ENCODE peak calls at places on chromosomes 13 and 19, in four cellular contexts. P is K562, O is HepG2, A is GM12878. I is an unnamed sample.
A peak's percentile ranks its signal among the peaks of the same experiment; 100 is the strongest.

GRCh38 chr19:39970424-39970673 is 616 bp upstream of the PSMC4 start:
- DNase-seq in P (no peak), O (no peak), A (peak; percentile 24), I (no peak)

GRCh38 chr13:70523622-70524021 is 415.4 kb upstream of the KLHL1 start:
- DNase-seq in P (no peak), O (no peak), A (no peak), I (no peak)

GRCh38 chr13:99542788-99543406 is 41.6 kb downstream of the TM9SF2 start:
- DNase-seq in P (no peak), O (no peak), A (peak; percentile 92), I (no peak)

GRCh38 chr13:100244431-100244830 is 155.5 kb downstream of the PCCA start:
- DNase-seq in P (no peak), O (no peak), A (no peak), I (no peak)

GRCh38 chr13:99033814-99034213 is 56.0 kb upstream of the DOCK9 start:
- DNase-seq in P (no peak), O (peak; percentile 21), A (no peak), I (peak; percentile 23)

GRCh38 chr13:79435549-79435948 is 29.5 kb upstream of the RBM26 start:
- DNase-seq in P (no peak), O (no peak), A (no peak), I (no peak)

GRCh38 chr19:1616396-1616795 is 11.1 kb upstream of the UQCR11 start:
- DNase-seq in P (no peak), O (no peak), A (no peak), I (no peak)

GRCh38 chr13:107807306-107808073 is 407.8 kb downstream of the LIG4 start:
- DNase-seq in P (no peak), O (no peak), A (no peak), I (no peak)

GRCh38 chr19:45050036-45050435 is 11.2 kb downstream of the CLASRP start:
- DNase-seq in P (no peak), O (no peak), A (no peak), I (no peak)

GRCh38 chr13:100646871-100647270 is 27.7 kb downstream of the TMTC4 start:
- DNase-seq in P (no peak), O (no peak), A (no peak), I (no peak)

GRCh38 chr19:12555456-12555930 is 4.2 kb upstream of the ZNF564 start:
- DNase-seq in P (no peak), O (no peak), A (no peak), I (no peak)

GRCh38 chr13:96860829-96861228 is 133.4 kb downstream of the OXGR1 start:
- DNase-seq in P (no peak), O (no peak), A (no peak), I (no peak)

GRCh38 chr19:1613808-1614570 is 8.7 kb upstream of the UQCR11 start:
- DNase-seq in P (no peak), O (no peak), A (no peak), I (no peak)

GRCh38 chr13:73064991-73065390 is 6.2 kb downstream of the KLF5 start:
- DNase-seq in P (no peak), O (no peak), A (no peak), I (no peak)

GRCh38 chr19:45526971-45527370 is 19.7 kb downstream of the VASP start:
- DNase-seq in P (no peak), O (no peak), A (no peak), I (no peak)

GRCh38 chr13:95301135-95301946 is at the start of gene ABCC4:
- DNase-seq in P (peak; percentile 79), O (peak; percentile 51), A (no peak), I (peak; percentile 64)

GRCh38 chr13:47959468-47960088 is 41.5 kb downstream of the SUCLA2 start:
- DNase-seq in P (no peak), O (no peak), A (no peak), I (no peak)

GRCh38 chr13:65606622-65607021 is 1623.5 kb downstream of the PCDH9 start:
- DNase-seq in P (no peak), O (no peak), A (no peak), I (no peak)

GRCh38 chr19:35213678-35214632 is 14.6 kb downstream of the FAM187B start:
- DNase-seq in P (peak; percentile 13), O (no peak), A (peak; percentile 93), I (peak; percentile 48)

DNA sequence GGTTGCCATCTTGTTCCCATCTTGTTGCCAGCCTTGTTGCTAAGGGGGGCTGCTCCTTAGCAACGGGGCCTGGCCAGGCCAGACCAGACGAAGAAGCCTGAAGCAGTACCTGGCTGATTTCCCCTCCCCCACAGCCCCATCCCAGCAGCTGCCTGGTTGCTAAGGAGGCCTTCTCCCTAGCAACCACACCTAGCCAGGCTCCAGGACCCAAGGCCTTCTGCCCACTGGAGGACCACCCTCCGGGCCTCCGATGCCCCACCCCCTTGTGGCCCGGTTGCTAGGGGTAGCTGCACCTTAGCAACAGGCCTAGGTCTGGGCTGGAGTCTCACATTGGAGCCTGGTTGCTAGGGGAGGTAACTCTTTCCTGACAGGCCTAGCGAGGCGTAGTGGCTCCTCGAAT is 3.9 kb downstream of the PRRG2 start:
- DNase-seq in P (no peak), O (no peak), A (no peak), I (no peak)
- TF ChIP-seq POLR2AphosphoS2 in P (no peak), O (no peak), A (no peak), I (no peak)

GRCh38 chr13:113468461-113469147 is 15.3 kb upstream of the ADPRHL1 start:
- DNase-seq in P (no peak), O (no peak), A (no peak), I (no peak)

GRCh38 chr13:113469582-113469981 is 16.3 kb upstream of the ADPRHL1 start:
- DNase-seq in P (no peak), O (no peak), A (no peak), I (no peak)

GRCh38 chr13:113466321-113466836 is 13.1 kb upstream of the ADPRHL1 start:
- DNase-seq in P (no peak), O (no peak), A (no peak), I (no peak)

GRCh38 chr13:113470073-113470472 is 16.8 kb upstream of the ADPRHL1 start:
- DNase-seq in P (no peak), O (no peak), A (no peak), I (no peak)

GRCh38 chr13:113468029-113468428 is 14.7 kb upstream of the ADPRHL1 start:
- DNase-seq in P (no peak), O (no peak), A (no peak), I (no peak)
- TF ChIP-seq POLR2AphosphoS2 in P (no peak), O (no peak), A (no peak), I (no peak)

DNA sequence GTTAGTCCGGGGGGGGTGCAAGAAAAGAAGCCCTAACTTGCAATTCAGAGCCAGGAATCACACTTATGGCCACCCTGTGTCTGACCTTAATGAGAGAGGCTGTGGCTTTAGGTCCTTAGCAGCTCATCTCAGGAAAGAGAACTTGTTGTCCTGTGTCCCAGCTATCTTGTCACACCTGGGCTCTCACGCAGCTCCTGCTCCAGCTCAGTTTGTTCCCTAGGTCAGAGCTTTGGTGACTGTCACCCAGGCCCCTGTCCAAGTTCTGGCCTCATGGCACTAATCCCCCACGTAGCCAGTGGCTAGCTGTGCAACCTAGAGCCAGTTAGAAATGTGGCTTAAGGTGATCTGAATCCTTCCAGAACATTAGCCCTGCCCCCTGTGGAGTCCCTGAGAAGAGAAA is 28.6 kb downstream of the POP4 start:
- DNase-seq in P (no peak), O (no peak), A (no peak), I (no peak)
- TF ChIP-seq POLR2AphosphoS2 in P (no peak), O (no peak), A (no peak), I (no peak)

GRCh38 chr13:109113427-109113826 is 484.0 kb downstream of the MYO16 start:
- DNase-seq in P (no peak), O (no peak), A (no peak), I (no peak)
- TF ChIP-seq POLR2AphosphoS2 in P (no peak), O (no peak), A (no peak), I (no peak)

GRCh38 chr19:46946611-46947238 is 72.9 kb upstream of the NPAS1 start:
- DNase-seq in P (no peak), O (peak; percentile 29), A (no peak), I (no peak)
- TF ChIP-seq POLR2AphosphoS2 in P (no peak), O (no peak), A (no peak), I (no peak)

GRCh38 chr13:44921931-44922758 is 67.1 kb downstream of the NUFIP1 start:
- DNase-seq in P (no peak), O (peak; percentile 81), A (no peak), I (peak; percentile 92)
- TF ChIP-seq POLR2AphosphoS2 in P (no peak), O (no peak), A (no peak), I (no peak)

GRCh38 chr13:76523740-76524382 is 362.3 kb downstream of the KCTD12 start:
- DNase-seq in P (no peak), O (no peak), A (no peak), I (no peak)

GRCh38 chr13:76519685-76520084 is 366.5 kb downstream of the KCTD12 start:
- DNase-seq in P (no peak), O (no peak), A (no peak), I (no peak)

GRCh38 chr13:76527041-76527440 is 359.2 kb downstream of the KCTD12 start:
- DNase-seq in P (no peak), O (no peak), A (no peak), I (no peak)

DNA sequence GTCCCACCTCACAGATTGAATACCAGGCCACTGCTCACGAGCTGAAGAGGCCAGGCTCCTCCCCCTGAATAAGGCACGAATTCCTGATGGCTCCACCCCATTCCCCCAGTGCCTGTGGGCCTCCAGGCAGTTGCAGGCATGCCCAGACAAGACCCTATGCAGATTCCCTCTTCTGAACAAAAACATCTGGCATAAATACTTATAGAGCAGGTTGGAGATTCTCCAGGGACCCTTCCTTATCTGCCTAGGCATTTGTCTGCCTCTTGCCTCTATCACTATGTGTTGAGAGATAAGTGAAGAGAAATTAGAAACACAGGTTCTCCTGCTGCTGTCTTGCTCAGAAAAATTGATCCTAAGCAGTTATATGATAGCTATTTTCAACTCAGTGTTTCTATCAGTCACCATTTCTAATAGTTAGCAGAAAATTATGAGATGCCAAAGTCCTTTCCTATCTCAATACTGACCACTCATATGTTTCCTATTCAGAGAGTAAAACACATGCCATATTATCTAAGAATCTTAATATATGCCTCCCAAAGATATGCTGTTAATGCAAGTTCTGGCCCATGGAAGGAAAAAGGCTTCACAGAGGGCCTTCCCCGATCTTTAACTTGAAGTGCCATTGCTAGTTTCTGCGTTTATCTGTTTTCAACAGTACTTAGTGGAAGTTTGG is 364.0 kb downstream of the KCTD12 start:
- DNase-seq in P (no peak), O (no peak), A (no peak), I (no peak)
- TF ChIP-seq POLR2AphosphoS2 in P (no peak), O (no peak), A (no peak), I (no peak)

GRCh38 chr13:44814836-44815235 is 174.4 kb downstream of the NUFIP1 start:
- DNase-seq in P (no peak), O (no peak), A (no peak), I (no peak)
- TF ChIP-seq POLR2AphosphoS2 in P (no peak), O (no peak), A (no peak), I (no peak)

I was measured in A549.